ENCODE peak calls at places on chromosomes 4 and X, in ten cellular contexts. C is C1 segment of cervical spinal cord; R is lower leg skin; L is body of pancreas; J is GM04503; F is dorsolateral prefrontal cortex; A is PC-9; W is hypothalamus; G is stimulated activated CD4-positive, alpha-beta T cell treated with anti-CD3 and anti-CD28 coated beads, TNF-alpha, amount 100 ng/mL, for 48 hours; M is left lung. X is an unnamed sample.

GRCh38 chr4:7857238-7857701 is 82.4 kb downstream of the AFAP1 start:
- DNase-seq in R (no peak), J (peak), W (no peak), C (no peak), L (peak), G (no peak), A (peak), F (no peak), M (no peak), X (no peak)

GRCh38 chr4:173367946-173368345 is 2.8 kb upstream of the SAP30 start:
- DNase-seq in G (no peak), M (no peak), W (no peak), C (no peak), A (no peak), J (no peak), L (no peak), F (no peak), R (no peak), X (no peak)

GRCh38 chrX:53882331-53882730 is 161.9 kb downstream of the PHF8 start:
- DNase-seq in R (no peak), F (no peak), L (peak), M (no peak), C (no peak), J (no peak), W (no peak), G (no peak), A (peak), X (no peak)

GRCh38 chr4:20444599-20445337 is 193.1 kb downstream of the SLIT2 start:
- DNase-seq in A (no peak), R (no peak), G (no peak), C (no peak), M (no peak), F (no peak), J (no peak), W (no peak), L (no peak), X (no peak)

GRCh38 chr4:185304541-185304940 is 91.2 kb downstream of the LRP2BP start:
- DNase-seq in J (no peak), W (no peak), R (no peak), G (no peak), C (no peak), M (no peak), F (no peak), A (no peak), L (no peak), X (no peak)

GRCh38 chr4:107094332-107094731 is 58.2 kb upstream of the DKK2 start:
- DNase-seq in R (no peak), C (no peak), G (no peak), F (no peak), A (no peak), W (no peak), J (no peak), M (no peak), L (no peak), X (no peak)

GRCh38 chrX:110284159-110284558 is 33.7 kb downstream of the AMMECR1 start:
- DNase-seq in J (peak), R (no peak), C (no peak), L (no peak), M (no peak), A (no peak), F (no peak), G (no peak), W (no peak), X (no peak)

GRCh38 chr4:112857461-112857860 is 192.0 kb upstream of the ANK2 start:
- DNase-seq in J (peak), G (no peak), F (no peak), C (no peak), M (no peak), L (peak), R (no peak), A (no peak), W (no peak), X (no peak)

GRCh38 chr4:84159767-84160166 is 339.3 kb downstream of the NKX6-1 start:
- DNase-seq in J (no peak), C (no peak), G (no peak), L (peak), A (no peak), R (no peak), W (no peak), F (no peak), M (no peak), X (no peak)

GRCh38 chr4:1227817-1228216 is 21.1 kb downstream of the CTBP1 start:
- DNase-seq in W (no peak), M (no peak), F (no peak), A (no peak), R (no peak), L (no peak), G (no peak), C (no peak), J (no peak), X (no peak)

GRCh38 chr4:117331817-117332216 is 246.4 kb upstream of the TRAM1L1 start:
- DNase-seq in J (no peak), A (no peak), G (no peak), R (no peak), L (no peak), M (no peak), C (no peak), W (no peak), F (no peak), X (no peak)

GRCh38 chrX:151815461-151815860 is 80.9 kb downstream of the CNGA2 start:
- DNase-seq in R (no peak), J (peak), W (no peak), A (no peak), M (no peak), C (no peak), F (no peak), L (no peak), G (no peak), X (no peak)

GRCh38 chr4:105710678-105711077 is 2.1 kb downstream of the GSTCD start:
- DNase-seq in C (no peak), L (no peak), M (no peak), A (no peak), J (no peak), F (no peak), R (no peak), W (no peak), G (no peak), X (no peak)

GRCh38 chr4:7859350-7859749 is 80.3 kb downstream of the AFAP1 start:
- DNase-seq in A (no peak), F (no peak), M (no peak), W (no peak), G (no peak), R (no peak), J (no peak), L (no peak), C (no peak), X (no peak)

GRCh38 chrX:41716217-41716616 is 7.8 kb upstream of the GPR82 start:
- DNase-seq in J (no peak), F (no peak), L (no peak), A (no peak), W (no peak), R (no peak), G (no peak), C (no peak), M (no peak), X (no peak)

GRCh38 chr4:138645289-138645688 is 370.3 kb upstream of the NOCT start:
- DNase-seq in L (no peak), M (no peak), W (no peak), J (no peak), R (no peak), G (no peak), F (no peak), A (peak), C (no peak), X (no peak)

GRCh38 chr4:155900402-155900801 is 3.1 kb upstream of the TDO2 start:
- DNase-seq in M (no peak), C (no peak), G (no peak), W (no peak), J (no peak), A (no peak), F (no peak), L (no peak), R (no peak), X (no peak)

GRCh38 chr4:73679836-73680235 is 59.6 kb upstream of the RASSF6 start:
- DNase-seq in R (no peak), G (no peak), J (no peak), L (no peak), W (no peak), M (no peak), A (no peak), F (no peak), C (no peak), X (no peak)

X was measured in aorta.